ENCODE peak calls at places on chromosome 11, in six cellular contexts. N is IMR-90, W is mesendoderm, A is trophoblast cell, X is H1, L is neuronal stem cell. U is an unnamed sample. For H3K36me3, the result is how much of the 10 kb centered on the place peaks cover.

GRCh38 chr11:119702261-119702591 is 26.8 kb downstream of the NECTIN1 start:
- DNase-seq in W (no peak), N (peak), X (no peak), A (no peak), L (no peak), U (peak)

GRCh38 chr11:19905280-19905853 is 192.7 kb downstream of the NAV2 start:
- DNase-seq in X (no peak), A (peak), L (peak), N (peak), W (peak), U (peak)

GRCh38 chr11:118001494-118001971 is 15.3 kb downstream of the IL10RA start:
- DNase-seq in L (no peak), A (no peak), N (no peak), X (no peak), W (no peak), U (no peak)

GRCh38 chr11:133946541-133947297 is 10.0 kb downstream of the IGSF9B start:
- DNase-seq in X (no peak), N (no peak), W (no peak), A (no peak), L (no peak), U (no peak)

GRCh38 chr11:126521196-126521595 is 165.7 kb downstream of the ST3GAL4 start:
- DNase-seq in L (no peak), X (no peak), N (no peak), A (no peak), W (no peak), U (no peak)

GRCh38 chr11:67463680-67464410 is 5.2 kb downstream of the TMEM134 start:
- DNase-seq in X (no peak), L (no peak), A (peak), W (no peak), N (no peak), U (peak)

GRCh38 chr11:97973352-97973857 is 1047.3 kb upstream of the CNTN5 start:
- DNase-seq in X (no peak), A (no peak), W (no peak), N (no peak), L (no peak), U (no peak)

GRCh38 chr11:118100691-118101232 is 14.0 kb upstream of the SMIM35 start:
- DNase-seq in N (no peak), X (no peak), A (no peak), L (no peak), W (no peak), U (no peak)

GRCh38 chr11:120139316-120140069 is 1.6 kb upstream of the TRIM29 start:
- DNase-seq in N (no peak), X (no peak), W (no peak), L (no peak), A (no peak), U (no peak)

DNA sequence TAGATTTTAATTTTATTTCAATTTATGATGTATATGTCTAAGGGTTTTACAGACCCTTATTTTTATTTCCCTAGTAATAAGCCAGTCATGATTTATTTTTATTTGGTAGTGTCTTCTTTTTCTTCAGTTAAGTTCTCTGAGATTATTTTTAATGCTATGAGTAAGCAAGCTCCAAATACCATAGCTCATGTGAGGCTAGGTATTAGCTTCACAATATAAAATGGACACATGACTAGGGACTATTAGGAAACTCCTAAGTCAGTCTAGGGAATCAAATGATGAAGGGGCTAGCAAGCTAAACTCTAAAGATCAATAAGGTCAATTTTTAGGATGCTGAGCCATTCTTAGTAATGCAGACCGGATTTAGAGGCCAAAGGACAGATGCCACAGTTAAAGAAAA is 45.9 kb downstream of the CKAP5 start:
- DNase-seq in X (no peak), W (no peak), A (no peak), L (no peak), N (peak), U (no peak)
- H3K36me3 ChIP-seq in X (half or more), W (under half), A (under half), L (half or more), N (under half), U (under half)

GRCh38 chr11:9616858-9617257 is 43.4 kb downstream of the WEE1 start:
- DNase-seq in N (peak), X (no peak), L (no peak), A (no peak), W (no peak), U (no peak)

GRCh38 chr11:9613118-9613829 is 39.8 kb downstream of the WEE1 start:
- DNase-seq in N (peak), W (peak), A (peak), L (peak), X (peak), U (peak)

GRCh38 chr11:9616042-9616640 is 42.7 kb downstream of the WEE1 start:
- DNase-seq in N (peak), X (no peak), W (no peak), L (no peak), A (no peak), U (peak)

GRCh38 chr11:9615031-9615451 is 41.6 kb downstream of the WEE1 start:
- DNase-seq in A (peak), W (no peak), X (no peak), N (peak), L (no peak), U (peak)

DNA sequence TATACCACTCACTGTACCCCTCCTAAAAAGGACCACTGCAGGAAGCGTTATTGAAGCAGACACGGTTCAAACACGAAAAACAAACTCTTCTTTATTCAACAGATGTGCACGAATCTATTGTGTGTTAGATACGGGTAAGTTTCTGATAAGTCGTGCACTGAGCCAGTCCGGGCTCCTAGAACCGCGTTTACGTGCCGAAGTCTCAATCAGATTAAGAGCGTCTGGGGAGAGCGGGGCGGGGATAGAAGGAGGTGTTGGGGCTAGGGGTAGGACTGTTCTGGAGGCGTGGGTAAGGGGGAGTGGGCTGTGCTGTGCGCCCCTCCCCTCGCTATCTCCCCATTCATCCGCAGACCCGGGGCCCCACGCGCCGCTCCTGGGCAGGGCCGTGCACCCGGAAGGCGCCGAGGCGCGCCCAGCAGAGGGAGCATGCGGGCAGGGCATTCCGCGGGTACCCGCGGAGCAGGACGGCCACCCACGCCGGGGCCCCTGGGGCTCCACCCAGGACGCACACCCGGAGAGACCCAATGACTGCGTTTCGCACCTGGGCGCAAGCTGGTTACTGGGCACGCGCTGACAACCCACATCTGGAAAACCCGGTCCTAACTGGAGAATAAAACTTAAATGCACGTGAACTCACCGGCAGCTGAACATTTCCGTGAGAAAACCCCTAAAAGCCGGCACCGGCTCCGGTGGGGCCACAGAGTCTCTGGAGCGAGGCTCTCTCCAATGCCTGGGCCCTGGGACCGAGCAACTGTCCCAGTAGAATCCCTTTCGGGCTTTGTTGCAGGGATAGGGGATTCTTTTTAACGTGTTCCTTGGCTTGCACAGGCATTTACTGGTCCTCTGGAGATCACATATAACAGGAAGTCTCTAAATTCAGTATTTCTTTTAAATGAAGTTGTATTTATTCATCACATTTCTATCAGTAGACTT is 40.6 kb downstream of the WEE1 start:
- DNase-seq in N (peak), X (no peak), L (peak), W (peak), A (peak), U (peak)
- H3K4ac ChIP-seq in N (peak), X (no peak), L (no peak), W (peak), A (peak), U (peak)

DNA sequence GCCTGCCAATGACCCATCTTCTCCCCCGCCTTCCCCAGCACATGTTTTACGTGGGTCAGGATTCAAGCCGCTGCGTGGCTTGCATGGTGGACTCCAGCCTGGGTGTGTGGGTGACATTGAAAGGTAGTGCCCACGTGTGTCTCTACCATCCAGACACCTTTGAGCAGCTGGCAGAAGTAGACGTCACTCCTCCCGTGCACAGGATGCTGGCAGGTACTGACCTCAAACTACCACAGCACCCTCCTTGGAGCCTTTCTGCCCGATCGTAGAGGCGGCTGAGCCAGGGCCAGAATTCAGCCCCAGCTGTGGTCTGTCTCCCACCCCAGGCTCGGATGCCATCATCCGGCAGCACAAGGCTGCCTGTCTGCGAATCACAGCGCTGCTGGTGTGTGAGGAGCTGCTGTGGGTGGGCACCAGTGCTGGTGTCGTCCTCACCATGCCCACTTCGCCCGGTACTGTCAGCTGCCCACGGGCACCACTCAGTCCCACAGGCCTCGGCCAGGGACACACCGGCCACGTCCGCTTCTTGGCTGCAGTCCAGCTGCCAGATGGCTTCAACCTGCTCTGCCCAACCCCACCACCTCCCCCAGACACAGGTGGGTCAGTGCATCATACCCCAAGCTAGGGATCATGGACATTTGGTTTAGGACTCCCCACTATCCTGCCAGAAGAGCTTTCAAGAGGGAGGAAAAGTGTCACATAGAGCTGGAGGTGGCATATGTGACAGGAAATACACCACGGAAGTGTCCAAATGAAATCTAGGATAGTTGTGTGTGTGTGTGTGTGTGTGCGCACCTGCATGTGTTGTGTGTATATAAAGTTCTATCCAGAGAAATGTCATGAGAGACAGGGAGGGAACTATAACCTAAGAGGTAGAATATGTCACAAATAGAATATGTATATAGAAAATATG is 10.6 kb upstream of the RELT start:
- DNase-seq in A (no peak), X (no peak), W (no peak), L (no peak), N (no peak), U (no peak)
- H3K36me3 ChIP-seq in A (half or more), X (under half), W (under half), L (half or more), N (half or more), U (half or more)

GRCh38 chr11:38182126-38182907 is 1584.3 kb upstream of the RAG2 start:
- DNase-seq in N (no peak), A (no peak), W (no peak), L (no peak), X (no peak), U (peak)
- H3K4ac ChIP-seq in N (no peak), A (no peak), W (no peak), L (no peak), X (no peak), U (no peak)

DNA sequence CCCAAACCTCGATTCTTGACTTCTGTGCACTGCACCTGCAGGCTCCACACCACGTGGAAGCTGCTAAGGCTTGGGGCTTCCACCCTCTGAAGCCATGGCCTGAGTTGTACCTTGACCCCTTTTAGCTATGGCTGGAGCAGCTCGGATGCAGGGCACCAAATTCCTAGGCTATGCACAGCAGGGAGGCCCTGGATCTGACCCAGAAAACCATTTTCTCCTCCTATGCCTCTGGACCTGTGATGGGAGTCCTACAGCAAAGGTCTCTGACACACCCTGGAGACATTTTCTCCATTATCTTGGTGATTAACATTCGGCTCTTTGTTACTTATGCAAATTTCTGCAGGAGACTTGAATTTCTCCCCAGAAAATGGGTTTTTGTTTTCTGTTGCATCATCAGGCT is 309.2 kb upstream of the DDI1 start:
- DNase-seq in W (no peak), X (no peak), A (no peak), L (no peak), N (no peak), U (no peak)
- H3K36me3 ChIP-seq in W (under half), X (under half), A (under half), L (under half), N (under half), U (under half)